ENCODE peak calls at places on chromosomes 16 and 17, in four cellular contexts. D is KBM-7; F is LoVo; I is CD8-positive, alpha-beta memory T cell. O is an unnamed sample.

GRCh38 chr17:73401911-73402310 is 90.1 kb upstream of the CDC42EP4 start:
- DNase-seq in D (peak), F (no peak), I (no peak), O (no peak)

GRCh38 chr16:47855431-47855830 is 300.4 kb downstream of the ABCC12 start:
- DNase-seq in D (no peak), F (no peak), I (no peak), O (no peak)

GRCh38 chr17:29177871-29178749 is 2.1 kb downstream of the MYO18A start:
- DNase-seq in D (peak), F (peak), I (no peak), O (no peak)

GRCh38 chr17:5837055-5837491 is 233.1 kb upstream of the WSCD1 start:
- DNase-seq in D (no peak), F (peak), I (no peak), O (peak)

GRCh38 chr16:59478806-59479205 is 744.7 kb upstream of the GOT2 start:
- DNase-seq in D (no peak), F (no peak), I (no peak), O (no peak)

GRCh38 chr17:73914536-73915274 is 270.5 kb upstream of the SDK2 start:
- DNase-seq in D (no peak), F (no peak), I (no peak), O (no peak)

GRCh38 chr17:61349350-61349749 is 50.3 kb upstream of the TBX2 start:
- DNase-seq in D (peak), F (no peak), I (no peak), O (no peak)

GRCh38 chr17:68665373-68665772 is 64.2 kb upstream of the FAM20A start:
- DNase-seq in D (no peak), F (no peak), I (no peak), O (no peak)